ENCODE peak calls at places on chromosomes 12 and 14, in eight cellular contexts. S, H, F, M, A, J, W and G are unnamed samples.

GRCh38 chr12:53380104-53380796 is at the start of gene SP1:
- DNase-seq in A (peak), F (peak), W (peak), J (peak), M (peak), S (peak), H (peak), G (peak)

GRCh38 chr12:25491396-25491948 is 61.6 kb downstream of the LMNTD1 start:
- DNase-seq in A (no peak), S (no peak), H (no peak), W (no peak), M (no peak), J (no peak), F (no peak), G (no peak)

GRCh38 chr12:16346931-16347330 is 514 bp upstream of the MGST1 start:
- DNase-seq in M (no peak), W (no peak), J (no peak), F (no peak), H (no peak), S (no peak), A (no peak), G (no peak)

GRCh38 chr12:78863482-78864427 is 819 bp upstream of the SYT1 start:
- DNase-seq in J (peak), A (peak), M (peak), H (no peak), W (peak), S (no peak), F (peak), G (peak)

GRCh38 chr12:4856556-4856955 is 53.1 kb upstream of the KCNA1 start:
- DNase-seq in F (no peak), H (no peak), A (no peak), J (no peak), M (no peak), S (no peak), W (no peak), G (no peak)

GRCh38 chr12:96425973-96426372 is 25.7 kb upstream of the CDK17 start:
- DNase-seq in W (peak), M (no peak), H (no peak), A (no peak), F (no peak), J (peak), S (no peak), G (no peak)

GRCh38 chr14:67580336-67581230 is 19.5 kb downstream of the PIGH start:
- DNase-seq in F (peak), J (no peak), H (no peak), W (no peak), A (no peak), M (no peak), S (no peak), G (no peak)

GRCh38 chr12:31234955-31235867 is 90.7 kb downstream of the SINHCAF start:
- DNase-seq in W (peak), M (no peak), J (peak), S (no peak), H (no peak), A (peak), F (no peak), G (no peak)

GRCh38 chr12:127677537-127678131 is 589.3 kb upstream of the TMEM132C start:
- DNase-seq in W (peak), J (peak), H (peak), F (no peak), M (no peak), A (peak), S (peak), G (no peak)

GRCh38 chr12:101799774-101800173 is 31.0 kb downstream of the GNPTAB start:
- DNase-seq in A (no peak), S (no peak), M (no peak), F (no peak), W (no peak), J (no peak), H (no peak), G (no peak)

GRCh38 chr14:51821822-51822221 is 38.6 kb upstream of the GNG2 start:
- DNase-seq in J (no peak), W (peak), M (no peak), S (no peak), A (no peak), H (no peak), F (no peak), G (no peak)

GRCh38 chr12:87847147-87847546 is 182.1 kb downstream of the C12orf50 start:
- DNase-seq in H (no peak), J (no peak), M (no peak), S (no peak), F (no peak), A (no peak), W (no peak), G (no peak)

GRCh38 chr12:89373772-89374572 is 21.7 kb upstream of the DUSP6 start:
- DNase-seq in J (peak), H (no peak), W (peak), M (no peak), A (no peak), S (no peak), F (no peak), G (no peak)

GRCh38 chr12:28024231-28024995 is 51.9 kb upstream of the PTHLH start:
- DNase-seq in A (no peak), M (no peak), H (no peak), S (peak), W (peak), J (peak), F (no peak), G (no peak)

GRCh38 chr12:50924439-50925341 is 27.7 kb upstream of the HIGD1C start:
- DNase-seq in M (peak), W (peak), H (peak), A (peak), J (peak), F (no peak), S (no peak), G (peak)

GRCh38 chr12:89709994-89710872 is 1.6 kb upstream of the ATP2B1 start:
- DNase-seq in F (peak), A (peak), S (no peak), M (peak), W (peak), J (no peak), H (no peak), G (no peak)

GRCh38 chr12:115598827-115599226 is 678.7 kb downstream of the MED13L start:
- DNase-seq in A (peak), S (no peak), M (no peak), J (no peak), F (no peak), H (no peak), W (peak), G (no peak)

GRCh38 chr12:124032265-124032886 is 59.4 kb downstream of the ZNF664 start:
- DNase-seq in H (no peak), S (no peak), J (peak), A (peak), F (no peak), W (peak), M (peak), G (no peak)

DNA sequence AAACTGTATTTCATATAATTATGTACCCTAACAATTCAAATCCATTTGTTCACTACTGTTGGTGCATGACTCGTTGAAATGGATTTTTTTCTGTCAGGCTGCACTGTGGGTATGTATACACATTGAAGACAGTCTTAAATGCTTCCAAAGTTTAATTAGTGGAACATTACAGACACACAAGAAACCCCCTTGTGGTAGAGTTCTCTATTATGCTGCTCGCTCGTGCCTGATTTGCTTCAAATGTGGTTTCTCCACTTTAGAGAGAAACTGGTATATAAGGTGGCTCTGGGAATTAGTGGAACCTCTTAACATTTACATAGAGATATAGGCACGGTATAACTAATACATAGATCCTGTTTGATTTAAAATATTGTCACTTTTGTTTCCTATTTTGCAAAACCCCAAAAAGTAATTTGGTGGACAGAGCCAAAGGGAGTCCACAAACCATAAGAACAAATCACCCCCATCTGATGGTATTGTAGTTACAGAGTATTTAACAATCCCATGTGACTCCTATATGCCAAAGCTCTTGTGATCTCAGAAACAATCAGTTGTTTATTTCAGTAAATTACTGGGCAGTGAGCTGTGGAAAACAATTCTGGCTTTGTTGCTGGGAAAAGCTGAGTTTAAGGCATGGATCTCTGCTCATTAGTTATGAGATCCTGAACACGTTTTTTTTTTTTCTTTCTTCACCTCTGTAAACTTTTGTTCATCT is 159.5 kb downstream of the BRMS1L start:
- DNase-seq in W (peak), J (no peak), F (no peak), A (no peak), S (no peak), M (no peak), H (no peak), G (no peak)
- TF ChIP-seq CTCF in W (no peak), J (no peak), F (no peak), A (no peak), S (no peak), M (no peak), H (no peak), G (no peak)

GRCh38 chr14:68789798-68790655 is 2.8 kb downstream of the ZFP36L1 start:
- DNase-seq in J (peak), H (peak), A (no peak), W (no peak), M (peak), S (no peak), F (peak), G (no peak)

GRCh38 chr14:68787235-68787727 is 5.6 kb downstream of the ZFP36L1 start:
- DNase-seq in S (no peak), J (no peak), H (peak), F (peak), M (peak), W (no peak), A (no peak), G (no peak)

GRCh38 chr14:68790656-68791077 is 2.2 kb downstream of the ZFP36L1 start:
- DNase-seq in H (peak), A (no peak), S (no peak), F (peak), J (peak), W (no peak), M (peak), G (no peak)

GRCh38 chr14:68788275-68789001 is 4.4 kb downstream of the ZFP36L1 start:
- DNase-seq in W (no peak), M (no peak), J (no peak), F (no peak), A (no peak), S (no peak), H (no peak), G (no peak)

DNA sequence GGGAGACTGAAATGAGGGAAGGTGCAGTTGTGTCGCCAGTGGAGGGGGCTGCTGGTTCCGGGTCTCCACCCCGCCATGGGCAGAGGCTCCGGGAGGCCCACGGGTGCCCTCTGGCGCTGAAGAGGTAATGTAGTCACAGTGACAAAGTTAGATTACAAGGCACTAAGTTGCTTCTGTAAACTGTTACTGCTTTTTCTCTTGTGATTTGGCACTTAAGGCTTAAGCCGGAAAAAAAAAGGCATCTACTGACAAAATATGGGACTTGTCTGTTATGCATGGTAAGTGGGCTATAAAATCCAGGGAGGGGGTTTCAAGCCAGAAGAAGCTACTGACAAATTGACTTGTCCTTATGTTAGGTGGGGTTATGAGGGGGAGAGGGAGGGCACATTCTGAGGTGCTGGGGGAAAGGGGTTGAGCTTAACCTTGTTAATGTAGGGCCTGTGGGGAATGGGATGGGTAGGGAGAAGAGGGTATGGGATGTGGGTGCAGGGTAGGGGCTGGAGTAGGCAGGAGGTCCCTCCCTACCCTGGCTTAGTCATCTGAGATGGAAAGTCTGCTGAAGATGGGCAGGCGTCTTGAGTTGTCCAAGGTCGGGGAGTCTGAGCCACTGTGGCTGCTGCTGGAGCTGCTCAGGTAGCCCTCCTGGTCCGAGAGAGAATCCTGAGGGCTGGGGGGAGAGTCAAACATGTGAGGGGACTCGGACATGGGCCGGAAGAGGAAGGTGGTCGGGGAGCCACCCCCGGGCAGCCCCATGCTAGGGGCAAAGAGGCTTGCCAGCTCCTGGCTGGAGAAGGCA is 3.7 kb downstream of the ZFP36L1 start:
- DNase-seq in S (no peak), M (peak), H (peak), A (peak), W (peak), F (peak), J (peak), G (peak)
- TF ChIP-seq CTCF in S (peak), M (peak), H (peak), A (peak), W (peak), F (peak), J (peak), G (no peak)

DNA sequence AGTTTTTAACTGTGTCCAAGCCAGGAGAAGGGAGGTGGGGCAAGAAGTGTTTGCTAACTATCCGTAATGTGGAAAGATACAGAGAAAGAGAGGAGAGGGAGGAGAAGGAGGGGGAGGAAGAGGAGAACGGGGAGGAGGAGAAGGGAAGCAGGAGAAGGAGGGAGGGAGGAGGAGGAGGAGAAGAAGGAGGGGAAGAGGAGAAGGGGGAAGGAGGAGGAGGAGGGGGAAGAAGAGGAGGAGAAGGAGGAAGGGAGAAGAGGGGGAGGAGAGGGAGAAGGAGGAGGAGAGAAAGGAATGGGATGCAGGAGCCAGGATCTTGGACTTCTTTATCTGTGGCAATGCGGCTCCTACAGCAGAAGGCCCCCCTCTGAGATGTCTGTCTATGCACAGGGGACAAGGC is 510.3 kb upstream of the CCDC196 start:
- DNase-seq in A (no peak), W (no peak), M (no peak), H (no peak), S (no peak), F (no peak), J (no peak), G (no peak)
- TF ChIP-seq CTCF in A (no peak), W (no peak), M (no peak), H (no peak), S (no peak), F (no peak), J (no peak), G (no peak)

GRCh38 chr14:50676814-50677516 is 8.9 kb upstream of the SAV1 start:
- DNase-seq in A (no peak), H (no peak), F (no peak), W (no peak), J (no peak), S (no peak), M (no peak), G (no peak)
- TF ChIP-seq CTCF in A (no peak), H (no peak), F (no peak), W (no peak), J (no peak), S (no peak), M (no peak), G (no peak)

DNA sequence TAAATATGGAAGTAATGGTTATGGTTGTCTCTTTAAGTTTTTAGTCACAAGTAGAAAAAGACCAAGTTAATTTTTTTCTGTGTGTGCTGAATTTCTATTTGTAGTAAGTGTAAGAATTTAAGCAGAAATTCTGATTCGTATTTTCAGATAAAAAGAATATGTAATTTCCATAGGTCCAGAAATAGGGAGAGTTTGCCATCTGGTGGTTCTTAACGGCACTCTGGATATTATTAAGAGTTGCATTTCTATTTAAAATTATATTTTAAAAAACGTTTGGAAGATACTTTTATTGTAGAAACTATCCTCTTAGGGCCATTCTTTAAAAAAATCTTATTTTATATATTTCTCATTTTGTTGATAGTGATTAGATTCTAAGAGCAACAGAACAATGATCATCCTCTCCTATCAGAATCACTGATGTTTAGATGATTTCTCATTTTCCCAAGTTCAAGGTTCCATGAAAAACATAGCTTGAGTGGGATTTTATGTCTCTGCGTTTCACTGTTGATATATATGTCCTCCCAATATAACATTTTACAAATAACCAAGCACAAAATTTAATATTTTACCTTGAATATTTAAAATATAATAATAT is 88.3 kb downstream of the LRRK2 start:
- DNase-seq in S (no peak), W (peak), F (no peak), H (no peak), M (no peak), A (no peak), J (no peak), G (no peak)
- TF ChIP-seq CTCF in S (no peak), W (peak), F (peak), H (no peak), M (no peak), A (peak), J (peak), G (peak)

DNA sequence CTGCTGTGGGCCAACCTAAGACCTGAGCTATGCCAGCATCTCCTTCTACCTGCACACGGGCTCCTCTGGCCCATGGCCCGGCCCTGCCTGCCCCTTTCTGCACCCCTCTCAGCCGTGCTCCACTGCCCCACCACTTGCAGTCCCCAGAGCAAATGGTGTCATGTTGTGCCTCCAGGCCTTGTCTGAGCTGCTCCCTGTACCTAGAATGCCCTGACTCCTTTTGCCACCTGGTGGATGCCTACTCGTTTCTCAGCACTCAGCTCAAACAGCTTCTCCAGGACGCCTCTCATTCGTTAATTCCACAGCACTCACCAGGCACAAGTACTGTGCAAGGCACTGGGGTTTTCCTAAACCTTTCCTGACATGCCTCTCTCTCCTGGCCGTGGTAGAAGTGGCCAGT is 63.2 kb upstream of the PNMA1 start:
- DNase-seq in A (no peak), F (no peak), W (no peak), J (no peak), M (no peak), H (no peak), S (no peak), G (no peak)
- TF ChIP-seq CTCF in A (no peak), F (peak), W (no peak), J (peak), M (peak), H (no peak), S (no peak), G (no peak)

DNA sequence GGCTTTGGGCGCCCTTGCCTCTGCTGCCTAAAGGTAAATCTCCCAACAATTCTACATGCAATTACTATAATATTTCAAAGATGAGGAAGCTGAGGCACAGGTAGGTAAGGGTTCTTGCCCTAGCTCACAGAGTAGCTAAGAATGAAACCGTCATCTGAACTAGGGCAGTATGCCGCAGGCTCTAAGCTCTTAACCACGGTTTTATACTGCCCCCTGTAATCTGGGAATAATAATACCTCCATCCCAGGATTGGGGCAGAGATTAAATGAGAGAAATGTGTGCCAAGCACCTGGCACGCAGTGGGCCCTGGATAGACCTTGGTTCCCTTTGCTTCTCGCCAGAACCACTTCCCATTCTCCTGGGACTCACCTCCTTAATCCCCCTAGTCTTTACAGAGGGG is 1.5 kb upstream of the HRK start:
- DNase-seq in J (no peak), M (no peak), W (peak), S (no peak), F (no peak), H (no peak), A (no peak), G (no peak)
- TF ChIP-seq CTCF in J (peak), M (no peak), W (peak), S (peak), F (peak), H (no peak), A (no peak), G (no peak)